ENCODE peak calls at places on chromosomes 7 and 10, in five cellular contexts. U is activated effector memory CD4-positive, alpha-beta T cell treated with anti-CD3 and anti-CD28 coated beads, Interleukin-2, amount 50 U/mL, for 16 hours; A is stimulated activated CD8-positive, alpha-beta memory T cell treated with anti-CD3 and anti-CD28 coated beads, Interleukin-15, amount 100 ng/mL, for 4 hours; K is endothelial cell; D is fibroblast of the conjunctiva. T is an unnamed sample.

GRCh38 chr7:74183653-74184450 is 9.7 kb downstream of the EIF4H start:
- DNase-seq in K (no peak), D (no peak), U (peak), A (no peak), T (no peak)

GRCh38 chr10:72257051-72257892 is 16.5 kb upstream of the DDIT4 start:
- DNase-seq in D (no peak), U (no peak), K (no peak), A (no peak), T (no peak)

GRCh38 chr7:119936876-119937275 is 336.1 kb upstream of the KCND2 start:
- DNase-seq in U (no peak), K (no peak), D (no peak), A (no peak), T (no peak)

GRCh38 chr7:41685684-41686083 is 17.2 kb downstream of the INHBA start:
- DNase-seq in D (no peak), A (no peak), K (no peak), U (no peak), T (no peak)

GRCh38 chr7:122764902-122765301 is 62.2 kb upstream of the RNF148 start:
- DNase-seq in U (no peak), K (no peak), A (no peak), D (no peak), T (no peak)

GRCh38 chr7:63057265-63057664 is 941.4 kb upstream of the ZNF722 start:
- DNase-seq in K (no peak), D (no peak), A (no peak), U (no peak), T (peak)

GRCh38 chr7:100371561-100372171 is 1.6 kb upstream of the PILRA start:
- DNase-seq in D (no peak), A (no peak), U (no peak), K (no peak), T (peak)

GRCh38 chr7:41118490-41118889 is 584.4 kb downstream of the INHBA start:
- DNase-seq in A (no peak), U (no peak), D (no peak), K (no peak), T (no peak)

GRCh38 chr7:86454753-86455152 is 189.0 kb upstream of the GRM3 start:
- DNase-seq in D (no peak), U (no peak), A (no peak), K (no peak), T (no peak)

GRCh38 chr7:81684513-81685262 is 85.2 kb downstream of the HGF start:
- DNase-seq in A (no peak), U (no peak), K (no peak), D (peak), T (no peak)

GRCh38 chr10:77619964-77620703 is 17.5 kb downstream of the KCNMA1 start:
- DNase-seq in K (no peak), U (no peak), A (no peak), D (no peak), T (peak)

GRCh38 chr10:52213511-52213831 is 100.6 kb upstream of the DKK1 start:
- DNase-seq in A (no peak), U (no peak), D (no peak), K (no peak), T (no peak)

GRCh38 chr10:103246328-103246727 is 641 bp downstream of the RPEL1 start:
- DNase-seq in U (no peak), K (no peak), A (no peak), D (no peak), T (no peak)

GRCh38 chr10:133159950-133160812 is at the start of gene KNDC1:
- DNase-seq in D (no peak), U (peak), K (peak), A (no peak), T (peak)

GRCh38 chr10:113356794-113357687 is 195.8 kb upstream of the HABP2 start:
- DNase-seq in A (no peak), K (no peak), D (peak), U (no peak), T (no peak)

GRCh38 chr10:15136960-15137359 is 31.5 kb downstream of the NMT2 start:
- DNase-seq in U (no peak), A (no peak), D (no peak), K (no peak), T (no peak)

GRCh38 chr7:8443871-8444756 is 10.7 kb downstream of the NXPH1 start:
- DNase-seq in K (peak), U (no peak), D (no peak), A (no peak), T (no peak)

GRCh38 chr10:59803714-59804113 is 50.5 kb upstream of the MRLN start:
- DNase-seq in U (no peak), A (no peak), D (no peak), K (no peak), T (no peak)

GRCh38 chr10:70617798-70618568 is 15.4 kb upstream of the PRF1 start:
- DNase-seq in U (no peak), A (no peak), K (no peak), D (no peak), T (no peak)

GRCh38 chr10:68897336-68897741 is 3.8 kb upstream of the DDX50 start:
- DNase-seq in A (no peak), D (peak), U (no peak), K (peak), T (no peak)

GRCh38 chr10:132028706-132029105 is 37.0 kb upstream of the JAKMIP3 start:
- DNase-seq in D (no peak), K (no peak), A (no peak), U (peak), T (no peak)

GRCh38 chr10:86646933-86647332 is 7.4 kb upstream of the OPN4 start:
- DNase-seq in A (no peak), K (no peak), U (no peak), D (no peak), T (peak)

GRCh38 chr7:144513332-144513731 is 109.8 kb upstream of the NOBOX start:
- DNase-seq in D (no peak), K (peak), U (no peak), A (no peak), T (no peak)

GRCh38 chr10:47164126-47164799 is 135.7 kb upstream of the GDF10 start:
- DNase-seq in A (no peak), D (no peak), U (no peak), K (no peak), T (no peak)